ENCODE peak calls at places on chromosomes 6 and 20, in four cellular contexts. U is HepG2, J is WTC11, R is K562. O is an unnamed sample.
A peak's percentile ranks its signal among the peaks of the same experiment; 100 is the strongest.

GRCh38 chr20:36613974-36614373 is 8.4 kb downstream of the RAB5IF start:
- DNase-seq in U (no peak), J (no peak), R (no peak), O (no peak)

GRCh38 chr6:65229768-65230167 is 477.3 kb downstream of the EYS start:
- DNase-seq in U (no peak), J (no peak), R (no peak), O (no peak)

GRCh38 chr20:610130-611046 is at the start of gene TCF15:
- DNase-seq in U (no peak), J (peak; percentile 73), R (peak; percentile 98), O (no peak)

GRCh38 chr6:64050586-64050985 is 415.0 kb downstream of the PHF3 start:
- DNase-seq in U (no peak), J (no peak), R (no peak), O (no peak)

GRCh38 chr6:136403166-136403980 is 113.7 kb upstream of the BCLAF1 start:
- DNase-seq in U (no peak), J (no peak), R (peak; percentile 44), O (peak; percentile 76)

GRCh38 chr6:38239719-38240451 is 399.8 kb downstream of the BTBD9 start:
- DNase-seq in U (no peak), J (no peak), R (no peak), O (no peak)

GRCh38 chr20:24989162-24989561 is 3.4 kb downstream of the APMAP start:
- DNase-seq in U (no peak), J (no peak), R (no peak), O (no peak)

GRCh38 chr20:8721098-8721497 is 347.8 kb upstream of the PLCB4 start:
- DNase-seq in U (peak; percentile 71), J (peak; percentile 40), R (no peak), O (peak; percentile 64)

GRCh38 chr6:144284753-144285547 is at the start of gene UTRN:
- DNase-seq in U (peak; percentile 74), J (peak; percentile 89), R (peak; percentile 45), O (peak; percentile 80)

GRCh38 chr6:10219510-10219909 is 195.4 kb downstream of the TFAP2A start:
- DNase-seq in U (no peak), J (no peak), R (no peak), O (no peak)

GRCh38 chr20:52948491-52948890 is 23.7 kb upstream of the TSHZ2 start:
- DNase-seq in U (no peak), J (no peak), R (no peak), O (no peak)

GRCh38 chr6:78605909-78606446 is 261.4 kb upstream of the IRAK1BP1 start:
- DNase-seq in U (no peak), J (no peak), R (no peak), O (no peak)

GRCh38 chr20:55269913-55270312 is 735.4 kb downstream of the CBLN4 start:
- DNase-seq in U (no peak), J (no peak), R (no peak), O (no peak)

GRCh38 chr6:10373642-10374359 is 41.1 kb downstream of the TFAP2A start:
- DNase-seq in U (peak; percentile 12), J (no peak), R (no peak), O (peak; percentile 21)

GRCh38 chr20:36109251-36109947 is 45.1 kb upstream of the EPB41L1 start:
- DNase-seq in U (peak; percentile 35), J (no peak), R (no peak), O (no peak)

GRCh38 chr20:36795691-36796090 is 22.1 kb upstream of the DSN1 start:
- DNase-seq in U (no peak), J (no peak), R (no peak), O (no peak)

GRCh38 chr6:15132854-15133670 is 112.8 kb upstream of the JARID2 start:
- DNase-seq in U (peak; percentile 68), J (no peak), R (no peak), O (peak; percentile 82)

GRCh38 chr6:158278015-158278414 is 34.2 kb upstream of the TULP4 start:
- DNase-seq in U (no peak), J (no peak), R (no peak), O (no peak)

GRCh38 chr20:40279390-40279789 is 409.6 kb downstream of the MAFB start:
- DNase-seq in U (no peak), J (no peak), R (no peak), O (no peak)

GRCh38 chr20:2210646-2211556 is 84.9 kb upstream of the TGM3 start:
- DNase-seq in U (no peak), J (no peak), R (no peak), O (no peak)

GRCh38 chr20:45012682-45013302 is 46.5 kb downstream of the STK4 start:
- DNase-seq in U (no peak), J (no peak), R (no peak), O (no peak)

GRCh38 chr6:15510121-15510520 is 152.7 kb downstream of the DTNBP1 start:
- DNase-seq in U (no peak), J (no peak), R (no peak), O (no peak)

GRCh38 chr6:33841868-33842267 is 38.1 kb upstream of the MLN start:
- DNase-seq in U (no peak), J (no peak), R (no peak), O (no peak)

GRCh38 chr6:168083142-168083885 is 4.3 kb upstream of the FRMD1 start:
- DNase-seq in U (no peak), J (no peak), R (no peak), O (no peak)

GRCh38 chr6:26472549-26473245 is 14.9 kb downstream of the BTN2A1 start:
- DNase-seq in U (no peak), J (no peak), R (no peak), O (no peak)
- TF ChIP-seq HMGXB4 in U (no peak), J (no peak), R (no peak), O (no peak)

GRCh38 chr6:48280035-48280434 is 169.0 kb upstream of the PTCHD4 start:
- DNase-seq in U (no peak), J (no peak), R (no peak), O (no peak)
- TF ChIP-seq HMGXB4 in U (no peak), J (no peak), R (no peak), O (no peak)

GRCh38 chr6:113736978-113737377 is 120.2 kb upstream of the MARCKS start:
- DNase-seq in U (no peak), J (no peak), R (no peak), O (no peak)
- TF ChIP-seq HMGXB4 in U (no peak), J (no peak), R (no peak), O (no peak)

GRCh38 chr6:130434174-130434873 is 68.5 kb downstream of the TMEM200A start:
- DNase-seq in U (no peak), J (no peak), R (no peak), O (no peak)
- TF ChIP-seq HMGXB4 in U (no peak), J (no peak), R (no peak), O (no peak)

O was measured in A549.